ENCODE peak calls at places on chromosomes 11 and 22, in four cellular contexts. J is MM.1S, V is neural progenitor cell, I is transverse colon. R is an unnamed sample.

GRCh38 chr22:26756675-26757293 is 99.4 kb downstream of the MIAT start:
- DNase-seq in J (peak), V (peak), I (peak), R (peak)

GRCh38 chr22:44458044-44459020 is 39.7 kb downstream of the RTL6 start:
- DNase-seq in J (no peak), V (no peak), I (no peak), R (no peak)

GRCh38 chr11:73001615-73002014 is 140.5 kb downstream of the FCHSD2 start:
- DNase-seq in J (no peak), V (no peak), I (no peak), R (no peak)

GRCh38 chr11:19428206-19429001 is 187.7 kb upstream of the E2F8 start:
- DNase-seq in J (no peak), V (peak), I (no peak), R (no peak)

GRCh38 chr11:26109658-26110393 is 222.1 kb upstream of the ANO3 start:
- DNase-seq in J (no peak), V (no peak), I (no peak), R (no peak)

GRCh38 chr11:30760341-30760740 is 174.2 kb upstream of the MPPED2 start:
- DNase-seq in J (no peak), V (no peak), I (no peak), R (no peak)

GRCh38 chr11:91433284-91434010 is 791.2 kb upstream of the FAT3 start:
- DNase-seq in J (no peak), V (no peak), I (no peak), R (no peak)

GRCh38 chr11:72683782-72684200 is 9.6 kb upstream of the PDE2A start:
- DNase-seq in J (no peak), V (peak), I (peak), R (peak)

GRCh38 chr11:31872074-31872440 is 60.9 kb upstream of the PAX6 start:
- DNase-seq in J (no peak), V (no peak), I (no peak), R (no peak)

GRCh38 chr11:35571703-35572102 is 46.3 kb upstream of the PAMR1 start:
- DNase-seq in J (no peak), V (no peak), I (no peak), R (no peak)

GRCh38 chr22:28799834-28800307 is 498 bp downstream of the XBP1 start:
- DNase-seq in J (peak), V (peak), I (peak), R (peak)

GRCh38 chr22:35498026-35498425 is 42.6 kb upstream of the RASD2 start:
- DNase-seq in J (no peak), V (no peak), I (no peak), R (no peak)

GRCh38 chr11:64321533-64321932 is 3.6 kb downstream of the PRDX5 start:
- DNase-seq in J (no peak), V (no peak), I (peak), R (no peak)

GRCh38 chr11:124823512-124824376 is 23.5 kb upstream of the MSANTD2 start:
- DNase-seq in J (no peak), V (no peak), I (no peak), R (no peak)

GRCh38 chr11:34926831-34927132 is 10.4 kb downstream of the PDHX start:
- DNase-seq in J (no peak), V (no peak), I (no peak), R (no peak)

GRCh38 chr11:3199537-3200295 is 18.9 kb downstream of the MRGPRG start:
- DNase-seq in J (no peak), V (no peak), I (no peak), R (no peak)

GRCh38 chr11:114276077-114276476 is 20.1 kb upstream of the NNMT start:
- DNase-seq in J (no peak), V (no peak), I (no peak), R (no peak)

GRCh38 chr11:18749681-18750319 is 23.8 kb upstream of the IGSF22 start:
- DNase-seq in J (no peak), V (no peak), I (no peak), R (no peak)

GRCh38 chr11:119334173-119334930 is at the start of gene RNF26:
- DNase-seq in J (peak), V (peak), I (peak), R (peak)
- TF ChIP-seq CTCF in J (no peak), V (no peak), I (no peak), R (no peak)

GRCh38 chr11:67576742-67577475 is 6.7 kb upstream of the GSTP1 start:
- DNase-seq in J (no peak), V (no peak), I (no peak), R (no peak)
- TF ChIP-seq CTCF in J (peak), V (peak), I (no peak), R (no peak)

GRCh38 chr22:32904044-32904443 is 102.5 kb downstream of the TIMP3 start:
- DNase-seq in J (peak), V (peak), I (peak), R (no peak)

GRCh38 chr22:32905400-32905799 is 103.9 kb downstream of the TIMP3 start:
- DNase-seq in J (no peak), V (no peak), I (no peak), R (no peak)

GRCh38 chr22:32900856-32901255 is 99.4 kb downstream of the TIMP3 start:
- DNase-seq in J (no peak), V (no peak), I (no peak), R (no peak)

GRCh38 chr22:32897400-32897799 is 95.9 kb downstream of the TIMP3 start:
- DNase-seq in J (no peak), V (no peak), I (no peak), R (no peak)

DNA sequence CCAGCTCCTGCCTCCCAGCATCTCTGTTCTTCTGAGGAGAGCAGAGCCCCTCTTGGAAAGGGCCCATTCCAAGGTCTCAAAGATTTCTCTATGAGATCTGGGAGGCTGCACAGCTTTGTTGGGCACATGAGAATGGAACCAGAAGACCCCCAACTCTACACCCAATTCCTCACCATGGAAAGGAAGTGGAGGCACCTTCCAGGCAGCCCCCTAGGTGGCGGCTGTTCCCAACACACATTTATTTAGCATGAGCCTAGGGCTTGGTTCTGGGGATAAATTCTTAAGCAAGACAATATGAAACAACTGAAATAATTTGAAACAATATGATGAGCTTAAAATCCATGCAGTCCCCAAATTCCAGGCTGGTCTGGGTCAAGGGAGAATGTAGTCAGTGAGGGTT is 100.4 kb downstream of the TIMP3 start:
- DNase-seq in J (no peak), V (no peak), I (no peak), R (no peak)
- TF ChIP-seq CTCF in J (no peak), V (peak), I (no peak), R (no peak)

DNA sequence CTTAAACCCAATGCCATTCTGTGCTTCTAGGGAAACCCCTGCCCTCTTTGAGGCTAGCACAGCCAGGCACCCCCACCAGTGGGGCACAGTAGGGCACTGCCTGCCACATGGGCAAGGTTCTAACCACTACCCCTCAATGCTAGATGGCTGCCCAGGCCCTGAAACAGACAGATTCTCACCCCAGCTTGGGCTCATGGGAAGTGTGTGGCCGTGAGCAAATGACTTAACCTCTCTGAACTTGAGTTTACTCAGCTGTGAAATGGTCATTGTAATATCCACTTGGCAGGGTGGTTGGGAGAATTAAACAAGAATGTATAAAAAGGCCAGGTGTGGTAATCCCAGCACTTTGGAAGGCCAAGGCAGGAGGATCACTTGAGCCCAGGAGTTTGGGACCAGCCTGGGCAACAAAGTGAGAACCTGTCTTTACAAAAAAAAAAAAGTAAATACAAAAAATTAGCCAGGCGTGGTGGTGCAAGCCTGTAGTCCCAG is 22.4 kb downstream of the C22orf23 start:
- DNase-seq in J (no peak), V (no peak), I (no peak), R (no peak)
- TF ChIP-seq CTCF in J (no peak), V (no peak), I (no peak), R (no peak)

R was measured in GM20000.